ENCODE peak calls at places on chromosomes 2 and 18, in ten cellular contexts. One of them, this sample, is unnamed.

GRCh38 chr2:204453730-204454167 is 91.5 kb upstream of the PARD3B start:
- DNase-seq in esophagus squamous epithelium: no peak
- DNase-seq in A549: peak; percentile 6
- DNase-seq in sigmoid colon: peak; percentile 83
- DNase-seq in stomach: peak; percentile 35
- DNase-seq in right lobe of liver: no peak
- DNase-seq in heart left ventricle: peak; percentile 65
- DNase-seq in HCT116: no peak
- DNase-seq in thyroid gland: peak; percentile 84
- DNase-seq in lower leg skin: no peak
- DNase-seq in this sample: no peak

GRCh38 chr18:36534154-36534688 is 236.7 kb downstream of the FHOD3 start:
- DNase-seq in esophagus squamous epithelium: no peak
- DNase-seq in A549: no peak
- DNase-seq in sigmoid colon: no peak
- DNase-seq in stomach: no peak
- DNase-seq in right lobe of liver: no peak
- DNase-seq in heart left ventricle: no peak
- DNase-seq in HCT116: no peak
- DNase-seq in thyroid gland: no peak
- DNase-seq in lower leg skin: no peak
- DNase-seq in this sample: no peak

GRCh38 chr18:47149457-47150028 is 757 bp downstream of the HDHD2 start:
- DNase-seq in esophagus squamous epithelium: no peak
- DNase-seq in A549: no peak
- DNase-seq in sigmoid colon: no peak
- DNase-seq in stomach: no peak
- DNase-seq in right lobe of liver: no peak
- DNase-seq in heart left ventricle: no peak
- DNase-seq in HCT116: no peak
- DNase-seq in thyroid gland: no peak
- DNase-seq in lower leg skin: no peak
- DNase-seq in this sample: no peak

GRCh38 chr2:166138667-166139066 is 10.8 kb upstream of the SCN1A start:
- DNase-seq in esophagus squamous epithelium: no peak
- DNase-seq in A549: no peak
- DNase-seq in sigmoid colon: no peak
- DNase-seq in stomach: no peak
- DNase-seq in right lobe of liver: no peak
- DNase-seq in heart left ventricle: no peak
- DNase-seq in HCT116: no peak
- DNase-seq in thyroid gland: no peak
- DNase-seq in lower leg skin: no peak
- DNase-seq in this sample: no peak

GRCh38 chr2:7356909-7357584 is 439.8 kb downstream of the RNF144A start:
- DNase-seq in esophagus squamous epithelium: no peak
- DNase-seq in A549: no peak
- DNase-seq in sigmoid colon: no peak
- DNase-seq in stomach: peak; percentile 87
- DNase-seq in right lobe of liver: peak; percentile 49
- DNase-seq in heart left ventricle: no peak
- DNase-seq in HCT116: no peak
- DNase-seq in thyroid gland: no peak
- DNase-seq in lower leg skin: no peak
- DNase-seq in this sample: no peak

GRCh38 chr2:3491716-3492474 is 27.4 kb downstream of the ADI1 start:
- DNase-seq in esophagus squamous epithelium: no peak
- DNase-seq in A549: no peak
- DNase-seq in sigmoid colon: no peak
- DNase-seq in stomach: peak; percentile 16
- DNase-seq in right lobe of liver: peak; percentile 40
- DNase-seq in heart left ventricle: peak; percentile 41
- DNase-seq in HCT116: no peak
- DNase-seq in thyroid gland: no peak
- DNase-seq in lower leg skin: no peak
- DNase-seq in this sample: no peak

GRCh38 chr2:12948231-12948962 is 231.7 kb downstream of the TRIB2 start:
- DNase-seq in esophagus squamous epithelium: no peak
- DNase-seq in A549: no peak
- DNase-seq in sigmoid colon: no peak
- DNase-seq in stomach: no peak
- DNase-seq in right lobe of liver: no peak
- DNase-seq in heart left ventricle: no peak
- DNase-seq in HCT116: no peak
- DNase-seq in thyroid gland: no peak
- DNase-seq in lower leg skin: no peak
- DNase-seq in this sample: no peak

GRCh38 chr2:109089602-109090300 is 39.3 kb upstream of the SH3RF3 start:
- DNase-seq in esophagus squamous epithelium: no peak
- DNase-seq in A549: no peak
- DNase-seq in sigmoid colon: no peak
- DNase-seq in stomach: no peak
- DNase-seq in right lobe of liver: no peak
- DNase-seq in heart left ventricle: no peak
- DNase-seq in HCT116: no peak
- DNase-seq in thyroid gland: no peak
- DNase-seq in lower leg skin: no peak
- DNase-seq in this sample: no peak

GRCh38 chr2:190964170-190964795 is 49.7 kb downstream of the STAT1 start:
- DNase-seq in esophagus squamous epithelium: no peak
- DNase-seq in A549: no peak
- DNase-seq in sigmoid colon: no peak
- DNase-seq in stomach: no peak
- DNase-seq in right lobe of liver: no peak
- DNase-seq in heart left ventricle: no peak
- DNase-seq in HCT116: no peak
- DNase-seq in thyroid gland: peak; percentile 37
- DNase-seq in lower leg skin: no peak
- DNase-seq in this sample: no peak

GRCh38 chr2:190963088-190963487 is 50.9 kb downstream of the STAT1 start:
- DNase-seq in esophagus squamous epithelium: no peak
- DNase-seq in A549: no peak
- DNase-seq in sigmoid colon: no peak
- DNase-seq in stomach: no peak
- DNase-seq in right lobe of liver: no peak
- DNase-seq in heart left ventricle: no peak
- DNase-seq in HCT116: no peak
- DNase-seq in thyroid gland: no peak
- DNase-seq in lower leg skin: no peak
- DNase-seq in this sample: no peak

GRCh38 chr2:190961918-190962487 is 52.0 kb downstream of the STAT1 start:
- DNase-seq in esophagus squamous epithelium: no peak
- DNase-seq in A549: no peak
- DNase-seq in sigmoid colon: no peak
- DNase-seq in stomach: no peak
- DNase-seq in right lobe of liver: no peak
- DNase-seq in heart left ventricle: no peak
- DNase-seq in HCT116: no peak
- DNase-seq in thyroid gland: no peak
- DNase-seq in lower leg skin: no peak
- DNase-seq in this sample: no peak

GRCh38 chr2:190965580-190966222 is 48.3 kb downstream of the STAT1 start:
- DNase-seq in esophagus squamous epithelium: no peak
- DNase-seq in A549: no peak
- DNase-seq in sigmoid colon: no peak
- DNase-seq in stomach: no peak
- DNase-seq in right lobe of liver: no peak
- DNase-seq in heart left ventricle: no peak
- DNase-seq in HCT116: no peak
- DNase-seq in thyroid gland: no peak
- DNase-seq in lower leg skin: no peak
- DNase-seq in this sample: no peak

DNA sequence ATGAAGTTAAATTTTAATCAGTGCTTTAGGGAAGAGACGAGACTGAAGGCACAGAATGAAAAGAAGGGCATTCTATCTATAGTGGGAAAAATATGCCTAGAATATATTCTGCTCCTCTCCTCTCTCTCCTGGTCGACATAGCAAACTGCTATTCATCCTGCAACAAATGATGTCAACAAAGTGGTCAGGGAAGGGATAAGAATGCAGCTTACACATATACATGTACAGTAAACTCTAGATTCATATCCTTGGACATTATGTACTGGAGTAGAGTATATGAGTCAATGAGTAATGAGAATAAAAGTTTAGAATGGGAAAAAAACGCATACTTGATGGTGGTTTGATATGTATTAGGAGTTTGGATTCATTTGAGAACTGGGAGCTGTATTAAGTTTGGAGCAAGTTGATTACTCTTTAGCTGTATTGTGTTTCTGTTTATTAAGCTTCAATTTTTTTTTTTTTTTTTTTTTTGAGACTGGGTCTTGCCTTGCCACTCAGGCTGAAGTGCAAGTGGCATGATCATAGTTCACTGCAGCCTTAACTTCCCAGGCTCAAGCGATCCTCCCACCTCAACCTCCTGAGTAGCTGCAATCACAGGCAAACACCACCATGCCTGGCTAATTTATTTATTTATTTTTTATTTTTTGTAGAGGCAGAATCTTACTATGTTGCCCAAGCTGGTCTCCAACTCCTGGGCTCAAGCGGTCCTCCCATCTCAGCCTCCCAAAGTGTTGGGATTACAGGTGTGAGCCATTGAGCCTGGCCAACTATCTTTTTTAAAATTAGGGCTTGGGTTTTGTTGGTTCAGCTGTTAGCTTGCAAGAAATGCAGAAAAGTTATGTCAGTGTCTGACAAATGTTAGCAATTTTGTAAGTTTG is 53.8 kb downstream of the STAT1 start:
- DNase-seq in esophagus squamous epithelium: no peak
- DNase-seq in A549: no peak
- DNase-seq in sigmoid colon: no peak
- DNase-seq in stomach: no peak
- DNase-seq in right lobe of liver: no peak
- DNase-seq in heart left ventricle: no peak
- DNase-seq in HCT116: no peak
- DNase-seq in thyroid gland: no peak
- DNase-seq in lower leg skin: no peak
- DNase-seq in this sample: no peak
- TF ChIP-seq POLR2A in esophagus squamous epithelium: no peak
- TF ChIP-seq POLR2A in A549: no peak
- TF ChIP-seq POLR2A in sigmoid colon: no peak
- TF ChIP-seq POLR2A in stomach: no peak
- TF ChIP-seq POLR2A in right lobe of liver: no peak
- TF ChIP-seq POLR2A in heart left ventricle: no peak
- TF ChIP-seq POLR2A in HCT116: no peak
- TF ChIP-seq POLR2A in thyroid gland: no peak
- TF ChIP-seq POLR2A in lower leg skin: no peak
- TF ChIP-seq POLR2A in this sample: no peak

GRCh38 chr2:43399098-43399497 is 172.7 kb upstream of the ZFP36L2 start:
- DNase-seq in esophagus squamous epithelium: no peak
- DNase-seq in A549: no peak
- DNase-seq in sigmoid colon: no peak
- DNase-seq in stomach: no peak
- DNase-seq in right lobe of liver: no peak
- DNase-seq in heart left ventricle: no peak
- DNase-seq in HCT116: no peak
- DNase-seq in thyroid gland: no peak
- DNase-seq in lower leg skin: no peak
- DNase-seq in this sample: no peak

GRCh38 chr2:43400508-43400907 is 174.1 kb upstream of the ZFP36L2 start:
- DNase-seq in esophagus squamous epithelium: no peak
- DNase-seq in A549: no peak
- DNase-seq in sigmoid colon: no peak
- DNase-seq in stomach: no peak
- DNase-seq in right lobe of liver: no peak
- DNase-seq in heart left ventricle: no peak
- DNase-seq in HCT116: no peak
- DNase-seq in thyroid gland: no peak
- DNase-seq in lower leg skin: no peak
- DNase-seq in this sample: no peak

GRCh38 chr2:43399515-43400245 is 173.3 kb upstream of the ZFP36L2 start:
- DNase-seq in esophagus squamous epithelium: no peak
- DNase-seq in A549: no peak
- DNase-seq in sigmoid colon: peak; percentile 71
- DNase-seq in stomach: no peak
- DNase-seq in right lobe of liver: no peak
- DNase-seq in heart left ventricle: no peak
- DNase-seq in HCT116: no peak
- DNase-seq in thyroid gland: no peak
- DNase-seq in lower leg skin: no peak
- DNase-seq in this sample: no peak

GRCh38 chr2:43402452-43402937 is 176.1 kb upstream of the ZFP36L2 start:
- DNase-seq in esophagus squamous epithelium: no peak
- DNase-seq in A549: no peak
- DNase-seq in sigmoid colon: no peak
- DNase-seq in stomach: no peak
- DNase-seq in right lobe of liver: no peak
- DNase-seq in heart left ventricle: no peak
- DNase-seq in HCT116: no peak
- DNase-seq in thyroid gland: peak; percentile 54
- DNase-seq in lower leg skin: no peak
- DNase-seq in this sample: no peak

DNA sequence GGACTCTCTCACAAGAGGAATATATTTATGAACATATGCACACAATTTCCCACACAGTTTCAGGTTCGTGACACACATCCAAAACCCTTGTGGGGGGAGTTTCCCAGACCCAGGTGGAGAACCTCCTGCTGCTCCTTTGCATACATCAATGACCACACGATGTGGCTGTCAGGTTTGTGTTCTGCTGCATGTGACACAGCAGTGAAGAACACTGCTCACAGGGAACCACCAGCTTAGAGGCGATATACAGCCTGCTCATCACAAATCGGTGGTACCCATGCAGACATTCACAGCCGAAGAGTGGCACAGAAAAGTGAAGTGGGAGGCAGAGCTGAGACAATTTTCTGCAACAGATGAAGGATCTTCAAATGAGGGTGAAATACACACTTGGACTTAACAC is 175.6 kb upstream of the ZFP36L2 start:
- DNase-seq in esophagus squamous epithelium: no peak
- DNase-seq in A549: no peak
- DNase-seq in sigmoid colon: no peak
- DNase-seq in stomach: no peak
- DNase-seq in right lobe of liver: no peak
- DNase-seq in heart left ventricle: no peak
- DNase-seq in HCT116: no peak
- DNase-seq in thyroid gland: peak; percentile 44
- DNase-seq in lower leg skin: no peak
- DNase-seq in this sample: no peak
- TF ChIP-seq POLR2A in esophagus squamous epithelium: no peak
- TF ChIP-seq POLR2A in A549: no peak
- TF ChIP-seq POLR2A in sigmoid colon: no peak
- TF ChIP-seq POLR2A in stomach: no peak
- TF ChIP-seq POLR2A in right lobe of liver: no peak
- TF ChIP-seq POLR2A in heart left ventricle: no peak
- TF ChIP-seq POLR2A in HCT116: no peak
- TF ChIP-seq POLR2A in thyroid gland: no peak
- TF ChIP-seq POLR2A in lower leg skin: no peak
- TF ChIP-seq POLR2A in this sample: no peak

GRCh38 chr18:30889582-30890301 is 152.8 kb downstream of the DSC3 start:
- DNase-seq in esophagus squamous epithelium: no peak
- DNase-seq in A549: no peak
- DNase-seq in sigmoid colon: no peak
- DNase-seq in stomach: no peak
- DNase-seq in right lobe of liver: no peak
- DNase-seq in heart left ventricle: no peak
- DNase-seq in HCT116: peak; percentile 23
- DNase-seq in thyroid gland: no peak
- DNase-seq in lower leg skin: no peak
- DNase-seq in this sample: no peak

GRCh38 chr18:30886998-30887397 is 155.5 kb downstream of the DSC3 start:
- DNase-seq in esophagus squamous epithelium: no peak
- DNase-seq in A549: no peak
- DNase-seq in sigmoid colon: no peak
- DNase-seq in stomach: no peak
- DNase-seq in right lobe of liver: no peak
- DNase-seq in heart left ventricle: no peak
- DNase-seq in HCT116: no peak
- DNase-seq in thyroid gland: no peak
- DNase-seq in lower leg skin: no peak
- DNase-seq in this sample: no peak

GRCh38 chr18:30888344-30888743 is 154.2 kb downstream of the DSC3 start:
- DNase-seq in esophagus squamous epithelium: no peak
- DNase-seq in A549: no peak
- DNase-seq in sigmoid colon: no peak
- DNase-seq in stomach: no peak
- DNase-seq in right lobe of liver: no peak
- DNase-seq in heart left ventricle: no peak
- DNase-seq in HCT116: no peak
- DNase-seq in thyroid gland: no peak
- DNase-seq in lower leg skin: no peak
- DNase-seq in this sample: no peak
- TF ChIP-seq POLR2A in esophagus squamous epithelium: no peak
- TF ChIP-seq POLR2A in A549: no peak
- TF ChIP-seq POLR2A in sigmoid colon: no peak
- TF ChIP-seq POLR2A in stomach: no peak
- TF ChIP-seq POLR2A in right lobe of liver: no peak
- TF ChIP-seq POLR2A in heart left ventricle: no peak
- TF ChIP-seq POLR2A in HCT116: no peak
- TF ChIP-seq POLR2A in thyroid gland: no peak
- TF ChIP-seq POLR2A in lower leg skin: no peak
- TF ChIP-seq POLR2A in this sample: no peak

GRCh38 chr2:9846554-9846953 is 3.3 kb downstream of the TAF1B start:
- DNase-seq in esophagus squamous epithelium: no peak
- DNase-seq in A549: no peak
- DNase-seq in sigmoid colon: no peak
- DNase-seq in stomach: no peak
- DNase-seq in right lobe of liver: no peak
- DNase-seq in heart left ventricle: no peak
- DNase-seq in HCT116: no peak
- DNase-seq in thyroid gland: no peak
- DNase-seq in lower leg skin: no peak
- DNase-seq in this sample: no peak

GRCh38 chr2:9843229-9844035 is at the start of gene TAF1B:
- DNase-seq in esophagus squamous epithelium: peak; percentile 21
- DNase-seq in A549: peak; percentile 96
- DNase-seq in sigmoid colon: peak; percentile 88
- DNase-seq in stomach: peak; percentile 81
- DNase-seq in right lobe of liver: peak; percentile 87
- DNase-seq in heart left ventricle: peak; percentile 92
- DNase-seq in HCT116: peak; percentile 91
- DNase-seq in thyroid gland: peak; percentile 89
- DNase-seq in lower leg skin: peak; percentile 87
- DNase-seq in this sample: peak; percentile 91

GRCh38 chr2:9844036-9844483 is 786 bp downstream of the TAF1B start:
- DNase-seq in esophagus squamous epithelium: no peak
- DNase-seq in A549: no peak
- DNase-seq in sigmoid colon: no peak
- DNase-seq in stomach: no peak
- DNase-seq in right lobe of liver: no peak
- DNase-seq in heart left ventricle: no peak
- DNase-seq in HCT116: no peak
- DNase-seq in thyroid gland: no peak
- DNase-seq in lower leg skin: no peak
- DNase-seq in this sample: no peak

GRCh38 chr2:9844581-9844980 is 1.3 kb downstream of the TAF1B start:
- DNase-seq in esophagus squamous epithelium: no peak
- DNase-seq in A549: no peak
- DNase-seq in sigmoid colon: no peak
- DNase-seq in stomach: no peak
- DNase-seq in right lobe of liver: no peak
- DNase-seq in heart left ventricle: no peak
- DNase-seq in HCT116: no peak
- DNase-seq in thyroid gland: no peak
- DNase-seq in lower leg skin: no peak
- DNase-seq in this sample: no peak

GRCh38 chr2:9842487-9843228 is 616 bp upstream of the TAF1B start:
- DNase-seq in esophagus squamous epithelium: no peak
- DNase-seq in A549: no peak
- DNase-seq in sigmoid colon: no peak
- DNase-seq in stomach: no peak
- DNase-seq in right lobe of liver: no peak
- DNase-seq in heart left ventricle: peak; percentile 70
- DNase-seq in HCT116: no peak
- DNase-seq in thyroid gland: no peak
- DNase-seq in lower leg skin: no peak
- DNase-seq in this sample: no peak
- TF ChIP-seq POLR2A in esophagus squamous epithelium: no peak
- TF ChIP-seq POLR2A in A549: no peak
- TF ChIP-seq POLR2A in sigmoid colon: no peak
- TF ChIP-seq POLR2A in stomach: no peak
- TF ChIP-seq POLR2A in right lobe of liver: no peak
- TF ChIP-seq POLR2A in heart left ventricle: no peak
- TF ChIP-seq POLR2A in HCT116: no peak
- TF ChIP-seq POLR2A in thyroid gland: no peak
- TF ChIP-seq POLR2A in lower leg skin: no peak
- TF ChIP-seq POLR2A in this sample: no peak

This sample was measured in H54.